ENCODE peak calls at places on chromosomes 16 and 17, in five cellular contexts. One of them, this sample, is unnamed. For H3K4me1, the result is how much of the 10 kb centered on the place peaks cover.

GRCh38 chr17:61466246-61466645 is 14.0 kb downstream of the TBX4 start:
- DNase-seq in CD4-positive, alpha-beta memory T cell: no peak
- DNase-seq in cardiac muscle cell: no peak
- DNase-seq in ascending aorta: no peak
- DNase-seq in esophagus squamous epithelium: no peak
- DNase-seq in this sample: no peak

GRCh38 chr16:80803341-80804060 is 897 bp downstream of the CDYL2 start:
- DNase-seq in ascending aorta: no peak
- DNase-seq in esophagus squamous epithelium: no peak
- DNase-seq in CD4-positive, alpha-beta memory T cell: peak
- DNase-seq in cardiac muscle cell: peak
- DNase-seq in this sample: peak

GRCh38 chr17:39527220-39527813 is 66.0 kb downstream of the CDK12 start:
- DNase-seq in CD4-positive, alpha-beta memory T cell: no peak
- DNase-seq in esophagus squamous epithelium: no peak
- DNase-seq in ascending aorta: no peak
- DNase-seq in cardiac muscle cell: peak
- DNase-seq in this sample: no peak

GRCh38 chr16:21599158-21599993 is at the start of gene METTL9:
- DNase-seq in cardiac muscle cell: peak
- DNase-seq in CD4-positive, alpha-beta memory T cell: peak
- DNase-seq in esophagus squamous epithelium: peak
- DNase-seq in ascending aorta: peak
- DNase-seq in this sample: peak

GRCh38 chr16:88622866-88623265 is 15.5 kb upstream of the IL17C start:
- DNase-seq in CD4-positive, alpha-beta memory T cell: no peak
- DNase-seq in cardiac muscle cell: no peak
- DNase-seq in ascending aorta: no peak
- DNase-seq in esophagus squamous epithelium: no peak
- DNase-seq in this sample: no peak

GRCh38 chr17:80855968-80856862 is 135.4 kb upstream of the CHMP6 start:
- DNase-seq in cardiac muscle cell: peak
- DNase-seq in esophagus squamous epithelium: no peak
- DNase-seq in ascending aorta: peak
- DNase-seq in CD4-positive, alpha-beta memory T cell: peak
- DNase-seq in this sample: no peak

GRCh38 chr17:79864147-79864546 is 24.9 kb upstream of the CBX4 start:
- DNase-seq in CD4-positive, alpha-beta memory T cell: no peak
- DNase-seq in ascending aorta: no peak
- DNase-seq in cardiac muscle cell: no peak
- DNase-seq in esophagus squamous epithelium: no peak
- DNase-seq in this sample: no peak

GRCh38 chr16:82655315-82655714 is 28.5 kb downstream of the CDH13 start:
- DNase-seq in ascending aorta: no peak
- DNase-seq in CD4-positive, alpha-beta memory T cell: peak
- DNase-seq in cardiac muscle cell: peak
- DNase-seq in esophagus squamous epithelium: no peak
- DNase-seq in this sample: no peak

GRCh38 chr17:82334622-82335394 is 1.2 kb upstream of the SECTM1 start:
- DNase-seq in ascending aorta: no peak
- DNase-seq in CD4-positive, alpha-beta memory T cell: peak
- DNase-seq in esophagus squamous epithelium: no peak
- DNase-seq in cardiac muscle cell: peak
- DNase-seq in this sample: peak
- H3K4me1 ChIP-seq in ascending aorta: under half
- H3K4me1 ChIP-seq in CD4-positive, alpha-beta memory T cell: under half
- H3K4me1 ChIP-seq in esophagus squamous epithelium: half or more
- H3K4me1 ChIP-seq in cardiac muscle cell: under half
- H3K4me1 ChIP-seq in this sample: half or more

GRCh38 chr17:75975757-75976174 is 3.2 kb downstream of the ACOX1 start:
- DNase-seq in esophagus squamous epithelium: no peak
- DNase-seq in cardiac muscle cell: no peak
- DNase-seq in ascending aorta: no peak
- DNase-seq in CD4-positive, alpha-beta memory T cell: no peak
- DNase-seq in this sample: no peak
- H3K27ac ChIP-seq in esophagus squamous epithelium: peak
- H3K27ac ChIP-seq in cardiac muscle cell: no peak
- H3K27ac ChIP-seq in ascending aorta: no peak
- H3K27ac ChIP-seq in CD4-positive, alpha-beta memory T cell: no peak
- H3K27ac ChIP-seq in this sample: peak

GRCh38 chr16:3766177-3766576 is 48.9 kb upstream of the TRAP1 start:
- DNase-seq in cardiac muscle cell: no peak
- DNase-seq in esophagus squamous epithelium: no peak
- DNase-seq in ascending aorta: no peak
- DNase-seq in CD4-positive, alpha-beta memory T cell: no peak
- DNase-seq in this sample: no peak
- H3K4me1 ChIP-seq in cardiac muscle cell: under half
- H3K4me1 ChIP-seq in esophagus squamous epithelium: under half
- H3K4me1 ChIP-seq in ascending aorta: under half
- H3K4me1 ChIP-seq in CD4-positive, alpha-beta memory T cell: under half
- H3K4me1 ChIP-seq in this sample: under half

DNA sequence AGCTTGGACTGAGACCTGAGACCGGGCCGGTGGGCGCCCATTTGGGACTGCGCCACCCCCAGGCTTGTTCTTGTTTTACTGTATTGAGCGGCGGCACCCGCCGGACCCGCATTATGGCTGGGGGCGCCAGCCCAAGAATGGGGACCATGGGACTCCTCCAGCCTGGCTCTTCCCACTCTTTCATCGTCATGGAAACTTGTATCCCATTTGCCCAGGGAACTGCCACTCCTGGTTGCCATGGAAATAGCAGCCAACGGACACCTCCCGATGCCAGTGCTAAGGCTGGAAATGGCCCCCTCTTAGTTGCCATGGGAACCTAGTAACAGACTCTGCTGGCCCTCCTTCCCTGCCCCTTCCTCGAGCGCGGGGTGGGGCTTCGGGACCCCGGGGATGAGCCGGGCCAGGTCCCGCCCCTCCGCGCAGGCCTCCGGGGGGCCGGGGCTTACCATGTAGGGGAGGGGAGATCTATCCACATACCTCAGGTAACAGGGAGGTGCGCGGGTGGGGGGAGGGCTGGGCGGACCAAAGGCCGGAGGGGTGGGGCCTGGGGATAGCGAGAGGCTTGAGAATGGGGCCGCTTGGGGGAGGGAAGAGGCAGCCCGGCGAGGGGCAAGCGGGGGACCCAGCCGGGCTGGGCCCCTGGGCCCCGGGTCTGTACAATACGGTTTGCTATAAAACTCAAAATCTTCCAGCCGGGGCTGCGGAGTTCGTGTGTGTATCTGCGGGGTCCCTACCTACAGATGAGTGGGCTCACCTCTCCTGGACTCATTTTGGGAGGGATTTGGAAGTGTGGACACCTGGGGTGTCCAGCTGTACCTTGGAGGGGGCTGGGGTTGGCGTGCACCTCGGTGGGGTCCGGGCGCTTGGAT is 547 bp upstream of the ORAI3 start:
- DNase-seq in CD4-positive, alpha-beta memory T cell: no peak
- DNase-seq in cardiac muscle cell: peak
- DNase-seq in esophagus squamous epithelium: no peak
- DNase-seq in ascending aorta: peak
- DNase-seq in this sample: peak
- H3K27ac ChIP-seq in CD4-positive, alpha-beta memory T cell: peak
- H3K27ac ChIP-seq in cardiac muscle cell: peak
- H3K27ac ChIP-seq in esophagus squamous epithelium: peak
- H3K27ac ChIP-seq in ascending aorta: peak
- H3K27ac ChIP-seq in this sample: peak

GRCh38 chr17:73625006-73625405 is 19.2 kb downstream of the SDK2 start:
- DNase-seq in esophagus squamous epithelium: no peak
- DNase-seq in cardiac muscle cell: no peak
- DNase-seq in ascending aorta: no peak
- DNase-seq in CD4-positive, alpha-beta memory T cell: no peak
- DNase-seq in this sample: no peak
- H3K4me1 ChIP-seq in esophagus squamous epithelium: under half
- H3K4me1 ChIP-seq in cardiac muscle cell: under half
- H3K4me1 ChIP-seq in ascending aorta: under half
- H3K4me1 ChIP-seq in CD4-positive, alpha-beta memory T cell: under half
- H3K4me1 ChIP-seq in this sample: under half

GRCh38 chr16:75502916-75503605 is 7.8 kb upstream of the CHST6 start:
- DNase-seq in CD4-positive, alpha-beta memory T cell: no peak
- DNase-seq in cardiac muscle cell: no peak
- DNase-seq in esophagus squamous epithelium: no peak
- DNase-seq in ascending aorta: no peak
- DNase-seq in this sample: no peak

GRCh38 chr16:75501359-75501758 is 6.1 kb upstream of the CHST6 start:
- DNase-seq in esophagus squamous epithelium: no peak
- DNase-seq in cardiac muscle cell: no peak
- DNase-seq in ascending aorta: no peak
- DNase-seq in CD4-positive, alpha-beta memory T cell: no peak
- DNase-seq in this sample: no peak

GRCh38 chr16:75506567-75506966 is 11.3 kb upstream of the CHST6 start:
- DNase-seq in esophagus squamous epithelium: no peak
- DNase-seq in cardiac muscle cell: peak
- DNase-seq in CD4-positive, alpha-beta memory T cell: no peak
- DNase-seq in ascending aorta: no peak
- DNase-seq in this sample: no peak

DNA sequence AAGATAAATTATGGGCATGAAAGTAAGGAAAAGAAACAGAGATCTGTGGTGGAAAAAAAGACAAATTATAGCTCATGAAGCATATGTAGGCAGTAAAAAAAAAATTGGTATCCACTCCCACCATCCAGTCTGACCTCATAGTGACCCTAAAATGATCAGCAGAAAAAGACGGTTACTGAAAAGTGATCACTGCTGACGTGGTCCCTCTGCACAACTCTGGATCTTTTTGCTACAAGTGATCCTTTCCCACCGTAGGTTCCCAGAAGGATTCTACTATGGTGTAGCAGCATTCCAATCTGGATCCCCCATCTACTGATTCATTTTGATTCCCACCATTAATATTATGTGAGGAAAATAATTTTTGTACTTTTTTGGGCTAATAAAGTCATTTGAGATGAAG is 10.9 kb upstream of the CHST6 start:
- DNase-seq in CD4-positive, alpha-beta memory T cell: no peak
- DNase-seq in esophagus squamous epithelium: no peak
- DNase-seq in cardiac muscle cell: no peak
- DNase-seq in ascending aorta: no peak
- DNase-seq in this sample: no peak
- H3K27ac ChIP-seq in CD4-positive, alpha-beta memory T cell: no peak
- H3K27ac ChIP-seq in esophagus squamous epithelium: no peak
- H3K27ac ChIP-seq in cardiac muscle cell: no peak
- H3K27ac ChIP-seq in ascending aorta: no peak
- H3K27ac ChIP-seq in this sample: peak

GRCh38 chr17:75091855-75092327 is 4.1 kb downstream of the SLC16A5 start:
- DNase-seq in CD4-positive, alpha-beta memory T cell: no peak
- DNase-seq in cardiac muscle cell: no peak
- DNase-seq in ascending aorta: no peak
- DNase-seq in esophagus squamous epithelium: no peak
- DNase-seq in this sample: no peak
- H3K4me1 ChIP-seq in CD4-positive, alpha-beta memory T cell: under half
- H3K4me1 ChIP-seq in cardiac muscle cell: under half
- H3K4me1 ChIP-seq in ascending aorta: under half
- H3K4me1 ChIP-seq in esophagus squamous epithelium: half or more
- H3K4me1 ChIP-seq in this sample: under half

GRCh38 chr16:15772579-15773293 is 84.1 kb downstream of the MYH11 start:
- DNase-seq in cardiac muscle cell: no peak
- DNase-seq in esophagus squamous epithelium: no peak
- DNase-seq in ascending aorta: no peak
- DNase-seq in CD4-positive, alpha-beta memory T cell: no peak
- DNase-seq in this sample: no peak
- H3K27ac ChIP-seq in cardiac muscle cell: no peak
- H3K27ac ChIP-seq in esophagus squamous epithelium: peak
- H3K27ac ChIP-seq in ascending aorta: peak
- H3K27ac ChIP-seq in CD4-positive, alpha-beta memory T cell: no peak
- H3K27ac ChIP-seq in this sample: no peak

DNA sequence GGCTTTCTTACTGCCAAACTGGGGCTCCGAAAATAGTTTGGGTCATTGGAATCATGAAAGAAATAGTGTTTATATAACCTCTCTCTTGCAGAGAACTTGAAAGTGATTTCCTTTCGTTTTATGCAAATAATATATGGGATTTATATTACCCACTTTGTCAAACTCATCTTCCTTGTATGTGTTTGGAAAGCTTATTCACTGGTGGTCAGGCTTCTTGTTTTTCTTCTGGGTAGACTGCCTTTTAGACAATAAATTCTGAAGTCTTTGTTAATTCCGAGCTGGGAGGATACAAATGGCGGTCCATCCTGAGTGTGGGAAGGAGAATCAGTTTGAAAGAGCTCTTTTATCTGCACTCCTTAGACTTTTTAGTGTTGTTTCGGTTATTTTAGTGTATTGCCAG is 230.1 kb downstream of the MSI2 start:
- DNase-seq in esophagus squamous epithelium: no peak
- DNase-seq in ascending aorta: no peak
- DNase-seq in cardiac muscle cell: no peak
- DNase-seq in CD4-positive, alpha-beta memory T cell: no peak
- DNase-seq in this sample: no peak
- H3K4me1 ChIP-seq in esophagus squamous epithelium: half or more
- H3K4me1 ChIP-seq in ascending aorta: under half
- H3K4me1 ChIP-seq in cardiac muscle cell: under half
- H3K4me1 ChIP-seq in CD4-positive, alpha-beta memory T cell: under half
- H3K4me1 ChIP-seq in this sample: half or more

This sample was measured in heart right ventricle.